ENCODE peak calls at places on chromosome 2, in four cellular contexts. One of them, this sample, is unnamed.

GRCh38 chr2:79393806-79394484 is 118.9 kb upstream of the CTNNA2 start:
- DNase-seq in GM12865: no peak
- DNase-seq in cardiac fibroblast: no peak
- DNase-seq in neural crest cell: peak
- DNase-seq in this sample: no peak

GRCh38 chr2:224038049-224038829 is 847 bp downstream of the SERPINE2 start:
- DNase-seq in GM12865: peak
- DNase-seq in cardiac fibroblast: peak
- DNase-seq in neural crest cell: peak
- DNase-seq in this sample: peak

GRCh38 chr2:47844162-47844561 is 61.2 kb downstream of the MSH6 start:
- DNase-seq in GM12865: no peak
- DNase-seq in cardiac fibroblast: no peak
- DNase-seq in neural crest cell: no peak
- DNase-seq in this sample: no peak

GRCh38 chr2:181131584-181131983 is 151.2 kb downstream of the UBE2E3 start:
- DNase-seq in GM12865: no peak
- DNase-seq in cardiac fibroblast: no peak
- DNase-seq in neural crest cell: no peak
- DNase-seq in this sample: no peak

GRCh38 chr2:127721978-127722355 is 20.7 kb downstream of the SFT2D3 start:
- DNase-seq in GM12865: no peak
- DNase-seq in cardiac fibroblast: no peak
- DNase-seq in neural crest cell: no peak
- DNase-seq in this sample: no peak

GRCh38 chr2:100755441-100755840 is 64.5 kb upstream of the NPAS2 start:
- DNase-seq in GM12865: no peak
- DNase-seq in cardiac fibroblast: no peak
- DNase-seq in neural crest cell: no peak
- DNase-seq in this sample: no peak

GRCh38 chr2:15043336-15044058 is 411.0 kb downstream of the LRATD1 start:
- DNase-seq in GM12865: no peak
- DNase-seq in cardiac fibroblast: no peak
- DNase-seq in neural crest cell: no peak
- DNase-seq in this sample: no peak

GRCh38 chr2:172967036-172967982 is 108.3 kb upstream of the MAP3K20 start:
- DNase-seq in GM12865: no peak
- DNase-seq in cardiac fibroblast: no peak
- DNase-seq in neural crest cell: no peak
- DNase-seq in this sample: no peak

GRCh38 chr2:96136123-96136720 is 2.1 kb downstream of the ASTL start:
- DNase-seq in GM12865: no peak
- DNase-seq in cardiac fibroblast: no peak
- DNase-seq in neural crest cell: no peak
- DNase-seq in this sample: no peak

GRCh38 chr2:101200714-101201113 is 49.5 kb upstream of the TBC1D8 start:
- DNase-seq in GM12865: no peak
- DNase-seq in cardiac fibroblast: peak
- DNase-seq in neural crest cell: no peak
- DNase-seq in this sample: no peak

GRCh38 chr2:40404500-40404899 is 47.4 kb downstream of the SLC8A1 start:
- DNase-seq in GM12865: peak
- DNase-seq in cardiac fibroblast: no peak
- DNase-seq in neural crest cell: no peak
- DNase-seq in this sample: no peak

GRCh38 chr2:241943961-241944575 is 74.5 kb downstream of the RTP5 start:
- DNase-seq in GM12865: no peak
- DNase-seq in cardiac fibroblast: no peak
- DNase-seq in neural crest cell: no peak
- DNase-seq in this sample: no peak

DNA sequence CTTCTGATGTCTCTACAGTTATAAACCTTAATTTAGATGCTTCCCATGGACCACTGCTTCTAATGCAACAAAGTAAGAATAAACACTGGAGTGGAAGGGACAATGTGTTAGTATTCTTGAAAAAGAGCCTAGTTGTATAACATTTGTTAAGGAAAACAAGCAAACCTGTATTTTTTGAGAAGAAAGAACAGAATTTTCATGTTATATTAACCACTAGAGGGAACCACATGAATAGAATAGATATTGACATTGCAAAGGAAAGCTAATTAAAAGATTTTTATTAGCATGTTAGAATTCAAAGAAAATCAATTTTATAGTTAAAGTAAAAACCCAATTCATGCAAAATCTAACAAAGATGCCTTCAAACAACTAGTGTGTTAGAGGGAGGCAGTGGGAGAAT is 151.2 kb upstream of the BARD1 start:
- DNase-seq in GM12865: no peak
- DNase-seq in cardiac fibroblast: peak
- DNase-seq in neural crest cell: no peak
- DNase-seq in this sample: peak
- TF ChIP-seq CTCF in GM12865: peak
- TF ChIP-seq CTCF in cardiac fibroblast: no peak
- TF ChIP-seq CTCF in neural crest cell: peak
- TF ChIP-seq CTCF in this sample: no peak

GRCh38 chr2:81242502-81242901 is 938.0 kb upstream of the LRRTM1 start:
- DNase-seq in GM12865: no peak
- DNase-seq in cardiac fibroblast: no peak
- DNase-seq in neural crest cell: no peak
- DNase-seq in this sample: no peak
- TF ChIP-seq CTCF in GM12865: no peak
- TF ChIP-seq CTCF in cardiac fibroblast: no peak
- TF ChIP-seq CTCF in neural crest cell: no peak
- TF ChIP-seq CTCF in this sample: no peak

DNA sequence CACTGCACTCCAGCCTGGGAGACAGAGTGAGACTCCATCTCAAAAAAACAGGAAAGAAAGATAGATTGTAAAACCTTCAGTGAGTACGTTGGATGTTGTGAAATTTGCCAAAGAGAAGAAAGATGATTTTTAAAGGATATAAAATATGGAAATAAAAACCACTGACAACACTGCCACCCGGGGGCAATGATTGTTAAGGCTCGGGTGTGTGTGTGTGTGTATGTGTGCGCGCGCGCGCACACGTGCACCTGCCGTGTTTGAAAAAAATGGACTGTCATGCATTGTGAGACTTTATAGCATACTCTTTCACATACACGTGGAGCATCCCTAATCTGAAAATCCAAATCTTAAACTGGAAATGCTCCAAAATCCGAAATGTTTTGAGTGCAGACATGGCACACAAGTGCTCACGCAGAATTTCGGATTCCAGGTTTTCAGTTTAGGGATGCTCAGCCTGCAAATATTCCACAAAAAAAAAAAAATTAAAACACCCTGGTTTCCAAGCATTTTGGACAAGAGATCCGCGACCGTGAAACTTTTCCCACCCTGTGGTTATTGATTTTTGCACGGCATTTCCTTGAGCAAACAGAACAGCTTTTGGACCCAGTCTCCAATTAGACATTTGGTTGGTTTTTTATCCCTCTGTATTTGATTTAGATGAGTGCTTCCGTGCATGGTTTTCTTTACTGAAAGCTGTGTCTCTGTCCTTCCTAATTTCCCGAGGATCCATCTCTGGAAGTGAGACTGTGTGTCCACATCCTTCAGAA is 269.2 kb downstream of the AGAP1 start:
- DNase-seq in GM12865: no peak
- DNase-seq in cardiac fibroblast: no peak
- DNase-seq in neural crest cell: no peak
- DNase-seq in this sample: no peak
- TF ChIP-seq CTCF in GM12865: no peak
- TF ChIP-seq CTCF in cardiac fibroblast: peak
- TF ChIP-seq CTCF in neural crest cell: peak
- TF ChIP-seq CTCF in this sample: no peak

DNA sequence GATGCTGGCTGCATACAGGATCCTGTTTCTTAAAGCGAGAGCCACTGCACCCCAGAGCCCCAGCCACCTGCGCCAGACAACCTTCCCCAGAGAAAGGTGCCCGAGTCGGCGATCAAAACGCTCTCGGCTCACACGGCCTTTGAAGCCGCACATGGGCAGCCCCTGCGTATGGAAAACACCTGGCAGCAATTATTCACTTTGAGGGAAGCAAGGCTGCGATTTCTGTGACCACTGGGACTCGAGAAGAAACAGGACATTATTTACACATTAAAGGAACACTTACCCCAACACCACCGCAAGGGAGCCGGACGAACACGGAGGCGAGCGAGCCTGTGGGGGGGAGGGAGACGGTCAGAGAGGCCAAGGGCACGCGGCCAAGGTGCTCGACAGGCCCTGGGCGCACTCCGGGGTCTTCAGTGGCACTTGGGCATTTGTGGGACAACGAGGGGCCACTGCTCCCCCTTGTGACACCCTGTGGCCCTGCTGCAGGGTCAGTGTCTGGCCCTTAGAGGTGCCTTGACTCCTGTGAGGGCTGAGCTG is 246.9 kb downstream of the TWIST2 start:
- DNase-seq in GM12865: no peak
- DNase-seq in cardiac fibroblast: no peak
- DNase-seq in neural crest cell: no peak
- DNase-seq in this sample: no peak
- TF ChIP-seq CTCF in GM12865: no peak
- TF ChIP-seq CTCF in cardiac fibroblast: no peak
- TF ChIP-seq CTCF in neural crest cell: no peak
- TF ChIP-seq CTCF in this sample: no peak

DNA sequence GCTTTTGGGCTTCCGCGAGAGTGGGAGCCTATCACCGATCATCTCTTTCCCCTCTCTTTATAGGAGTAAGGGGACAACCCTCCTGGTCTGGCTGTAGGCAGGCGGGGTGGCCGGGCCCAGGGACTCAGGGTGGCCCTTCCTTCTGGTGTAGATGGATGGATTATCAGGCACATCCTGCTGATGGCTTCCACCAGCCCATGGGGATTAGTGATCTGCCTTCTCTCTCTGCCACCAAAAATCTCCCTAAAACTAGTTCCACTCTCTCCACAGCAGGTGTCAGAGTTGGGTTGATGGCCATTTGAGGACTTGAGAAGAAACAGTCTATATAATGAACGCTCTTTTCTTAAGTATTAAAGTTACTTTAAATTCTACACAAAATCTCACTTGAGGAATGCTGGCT is 37.4 kb downstream of the NCK2 start:
- DNase-seq in GM12865: no peak
- DNase-seq in cardiac fibroblast: no peak
- DNase-seq in neural crest cell: no peak
- DNase-seq in this sample: no peak
- TF ChIP-seq CTCF in GM12865: peak
- TF ChIP-seq CTCF in cardiac fibroblast: no peak
- TF ChIP-seq CTCF in neural crest cell: no peak
- TF ChIP-seq CTCF in this sample: peak

This sample was measured in GM13977.